ENCODE peak calls at places on chromosomes 11 and 22, in eight cellular contexts. W, P, A, N, S, J, H and G are unnamed samples.

GRCh38 chr11:71466358-71466757 is 13.4 kb downstream of the NADSYN1 start:
- DNase-seq in H (no peak), W (no peak), N (no peak), A (no peak), S (no peak), J (no peak), P (no peak), G (no peak)

GRCh38 chr11:94732617-94733292 is 35.4 kb upstream of the AMOTL1 start:
- DNase-seq in W (peak; percentile 69), N (peak; percentile 91), J (no peak), S (no peak), P (peak; percentile 69), A (peak; percentile 59), H (no peak), G (no peak)

GRCh38 chr11:64056213-64056785 is 20.6 kb downstream of the FLRT1 start:
- DNase-seq in J (no peak), H (no peak), P (no peak), A (no peak), S (no peak), N (no peak), W (no peak), G (no peak)

GRCh38 chr11:73396251-73396930 is 20.2 kb downstream of the RELT start:
- DNase-seq in H (no peak), P (no peak), N (no peak), A (no peak), W (no peak), S (no peak), J (no peak), G (no peak)

GRCh38 chr22:25051073-25051472 is 98.6 kb downstream of the KIAA1671 start:
- DNase-seq in H (no peak), N (no peak), A (no peak), P (no peak), S (peak; percentile 56), W (no peak), J (no peak), G (no peak)

GRCh38 chr11:107756553-107756952 is 44.7 kb upstream of the SLN start:
- DNase-seq in H (no peak), S (no peak), N (no peak), A (no peak), W (no peak), P (no peak), J (no peak), G (no peak)

GRCh38 chr22:42562684-42563083 is 8.9 kb downstream of the SERHL2 start:
- DNase-seq in N (no peak), H (no peak), P (no peak), A (no peak), J (no peak), S (no peak), W (no peak), G (no peak)

GRCh38 chr11:890794-891600 is 19.6 kb downstream of the CHID1 start:
- DNase-seq in J (no peak), A (no peak), P (no peak), W (no peak), N (no peak), H (no peak), S (no peak), G (no peak)

GRCh38 chr11:45644981-45645889 is 20.2 kb downstream of the CHST1 start:
- DNase-seq in J (no peak), S (no peak), W (no peak), H (no peak), N (no peak), A (no peak), P (no peak), G (no peak)

GRCh38 chr22:48431536-48432315 is 1395.9 kb downstream of the BRD1 start:
- DNase-seq in A (no peak), W (no peak), P (no peak), H (no peak), N (no peak), S (no peak), J (no peak), G (no peak)
- H3K4me1 ChIP-seq in A (no peaks in the 10 kb centered on the region), W (no peaks in the 10 kb centered on the region), P (no peaks in the 10 kb centered on the region), H (peaks cover 30% of the 10 kb centered on the region), N (no peaks in the 10 kb centered on the region), S (peaks cover 11% of the 10 kb centered on the region), J (no peaks in the 10 kb centered on the region), G (peaks cover 4% of the 10 kb centered on the region)

GRCh38 chr22:31492151-31492550 is 2.5 kb upstream of the EIF4ENIF1 start:
- DNase-seq in N (no peak), H (no peak), W (no peak), S (no peak), P (no peak), A (no peak), J (no peak), G (no peak)

GRCh38 chr22:31490496-31490925 is 869 bp upstream of the EIF4ENIF1 start:
- DNase-seq in S (peak; percentile 97), W (peak; percentile 61), J (peak; percentile 58), P (peak; percentile 67), A (peak; percentile 30), N (peak; percentile 88), H (peak; percentile 37), G (peak; percentile 69)

GRCh38 chr22:31489632-31490495 is at the start of gene EIF4ENIF1:
- DNase-seq in S (peak; percentile 95), N (peak; percentile 87), W (peak; percentile 94), A (peak; percentile 34), P (peak; percentile 78), J (peak; percentile 89), H (peak; percentile 62), G (peak; percentile 89)

GRCh38 chr22:31488988-31489617 is 539 bp downstream of the EIF4ENIF1 start:
- DNase-seq in A (no peak), S (peak; percentile 57), W (peak; percentile 71), J (peak; percentile 9), P (peak; percentile 20), N (peak; percentile 55), H (no peak), G (peak; percentile 29)

DNA sequence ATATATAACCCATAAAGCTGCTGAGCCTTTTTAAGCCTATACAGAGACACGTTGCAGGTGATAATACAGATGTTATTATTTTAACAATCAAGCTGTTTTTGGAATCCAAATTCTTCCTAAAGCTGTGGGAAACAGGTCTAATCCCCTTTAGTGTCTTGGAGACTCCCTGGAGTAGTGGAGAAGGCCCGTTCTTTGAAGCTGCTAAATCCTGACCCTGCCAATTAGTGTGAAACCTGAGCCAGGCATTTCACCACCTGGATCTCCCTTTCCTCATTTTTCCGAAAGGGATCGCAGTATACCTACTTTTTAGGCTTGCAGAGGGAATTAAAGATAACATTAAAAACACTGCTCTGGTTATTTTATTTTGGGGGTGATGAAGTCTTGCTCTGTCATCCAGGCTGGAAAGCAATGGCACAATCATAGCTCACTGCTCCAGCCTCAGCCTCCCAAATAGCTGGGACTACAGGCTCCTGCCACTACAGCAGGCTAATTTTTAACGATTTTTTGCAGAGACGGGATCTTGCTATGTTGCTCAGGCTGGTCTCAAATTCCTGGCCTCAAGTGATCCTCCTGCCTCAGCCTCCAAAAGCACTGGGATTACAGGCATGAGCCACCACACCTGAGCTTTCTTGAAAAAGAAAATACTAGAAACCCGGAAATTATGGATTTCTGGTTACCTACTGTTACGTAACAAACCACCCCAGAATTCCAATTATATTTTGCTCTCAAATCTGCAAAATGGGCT is 1.7 kb upstream of the EIF4ENIF1 start:
- DNase-seq in H (no peak), N (no peak), J (no peak), S (no peak), A (no peak), P (no peak), W (no peak), G (no peak)
- H3K4me1 ChIP-seq in H (peaks cover 20% of the 10 kb centered on the region), N (peaks cover 7% of the 10 kb centered on the region), J (peaks cover 55% of the 10 kb centered on the region), S (peaks cover 60% of the 10 kb centered on the region), A (peaks cover 10% of the 10 kb centered on the region), P (peaks cover 20% of the 10 kb centered on the region), W (peaks cover 41% of the 10 kb centered on the region), G (peaks cover 3% of the 10 kb centered on the region)

GRCh38 chr22:36340621-36341020 is 47.1 kb downstream of the MYH9 start:
- DNase-seq in J (no peak), H (no peak), P (no peak), N (no peak), S (no peak), W (no peak), A (no peak), G (no peak)
- H3K4me1 ChIP-seq in J (peaks cover 100% of the 10 kb centered on the region), H (peaks cover 78% of the 10 kb centered on the region), P (peaks cover 76% of the 10 kb centered on the region), N (peaks cover 45% of the 10 kb centered on the region), S (peaks cover 43% of the 10 kb centered on the region), W (peaks cover 36% of the 10 kb centered on the region), A (peaks cover 35% of the 10 kb centered on the region), G (peaks cover 41% of the 10 kb centered on the region)

GRCh38 chr11:117799634-117800033 is 2.6 kb upstream of the DSCAML1 start:
- DNase-seq in A (no peak), N (no peak), W (no peak), H (no peak), S (no peak), P (no peak), J (no peak), G (no peak)
- H3K4me1 ChIP-seq in A (no peaks in the 10 kb centered on the region), N (peaks cover 24% of the 10 kb centered on the region), W (peaks cover 6% of the 10 kb centered on the region), H (no peaks in the 10 kb centered on the region), S (no peaks in the 10 kb centered on the region), P (peaks cover 12% of the 10 kb centered on the region), J (peaks cover 18% of the 10 kb centered on the region), G (no peaks in the 10 kb centered on the region)

GRCh38 chr11:65489706-65490310 is 9.0 kb upstream of the MALAT1 start:
- DNase-seq in J (no peak), N (no peak), P (no peak), H (no peak), A (no peak), W (no peak), S (no peak), G (no peak)
- H3K4me1 ChIP-seq in J (peaks cover 6% of the 10 kb centered on the region), N (peaks cover 63% of the 10 kb centered on the region), P (peaks cover 96% of the 10 kb centered on the region), H (peaks cover 97% of the 10 kb centered on the region), A (peaks cover 60% of the 10 kb centered on the region), W (peaks cover 90% of the 10 kb centered on the region), S (peaks cover 65% of the 10 kb centered on the region), G (peaks cover 49% of the 10 kb centered on the region)

DNA sequence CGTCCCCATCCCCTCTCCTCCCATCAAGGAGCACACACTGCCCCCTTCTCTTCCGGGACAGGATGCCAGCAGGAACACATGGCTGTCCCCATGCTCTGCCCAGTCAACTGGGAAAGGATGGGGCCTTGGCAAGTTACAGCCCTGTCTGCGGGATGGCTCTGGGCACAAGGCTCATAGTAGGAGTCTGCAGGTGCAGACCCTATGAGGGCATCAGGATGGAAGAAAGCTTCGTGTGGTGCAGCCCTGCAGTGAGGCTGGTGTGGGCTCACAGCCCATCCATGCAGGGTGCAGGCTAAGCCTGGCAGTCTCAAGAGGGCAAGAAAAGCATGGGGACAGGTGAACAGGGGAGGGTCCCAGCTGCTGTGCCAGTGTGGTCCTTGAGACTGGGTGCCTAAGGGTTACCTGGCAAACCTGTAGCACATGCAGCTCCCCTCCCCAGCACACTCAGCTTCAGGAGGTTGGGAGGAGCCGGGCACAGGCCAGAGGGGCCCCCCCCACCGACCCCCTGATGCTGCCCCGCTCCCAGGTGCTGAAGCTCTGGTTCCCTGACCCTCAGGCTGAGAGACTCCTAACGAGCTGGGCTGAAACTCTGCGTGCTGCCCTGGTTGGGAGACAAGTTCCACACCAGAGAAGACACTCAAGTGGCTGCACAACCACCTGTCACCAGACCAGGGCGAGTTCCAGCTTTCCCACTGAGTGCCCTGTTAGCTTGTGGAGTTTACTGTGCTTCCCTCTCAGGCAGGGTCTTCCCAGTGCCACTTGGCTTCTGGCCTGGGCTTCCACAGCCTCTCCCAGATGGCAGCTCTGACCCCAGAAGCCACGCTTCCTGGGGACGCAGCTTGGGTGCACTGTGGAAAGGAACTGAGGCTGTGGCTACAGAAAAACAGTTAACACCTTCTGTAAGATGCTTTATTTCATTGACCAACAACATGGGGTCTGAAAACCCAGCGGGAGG is 3.3 kb upstream of the SCARF2 start:
- DNase-seq in A (no peak), J (no peak), W (peak; percentile 33), H (no peak), S (no peak), P (no peak), N (no peak), G (no peak)
- H3K4me1 ChIP-seq in A (peaks cover 3% of the 10 kb centered on the region), J (peaks cover 21% of the 10 kb centered on the region), W (peaks cover 5% of the 10 kb centered on the region), H (no peaks in the 10 kb centered on the region), S (no peaks in the 10 kb centered on the region), P (peaks cover 13% of the 10 kb centered on the region), N (peaks cover 33% of the 10 kb centered on the region), G (peaks cover 12% of the 10 kb centered on the region)